ENCODE peak calls at places on chromosomes 16 and 17, in seven cellular contexts. N is WTC11, A is right lobe of liver, R is PC-3, J is thoracic aorta, T is endodermal cell, F is neural progenitor cell. P is an unnamed sample.

GRCh38 chr17:81994593-81995462 is 17.4 kb downstream of the ASPSCR1 start:
- DNase-seq in F (no peak), J (no peak), N (peak), T (no peak), A (no peak), R (no peak), P (no peak)

GRCh38 chr16:3963203-3963602 is 82.7 kb upstream of the CREBBP start:
- DNase-seq in J (no peak), R (no peak), A (no peak), N (no peak), F (no peak), T (peak), P (no peak)

GRCh38 chr16:1923299-1924034 is 5.3 kb upstream of the HS3ST6 start:
- DNase-seq in N (peak), T (peak), R (peak), J (no peak), F (peak), A (no peak), P (peak)

GRCh38 chr17:32732900-32733299 is 144.0 kb downstream of the MYO1D start:
- DNase-seq in N (no peak), F (no peak), A (no peak), T (no peak), J (no peak), R (no peak), P (no peak)

GRCh38 chr16:24800586-24800985 is 45.2 kb upstream of the SLC5A11 start:
- DNase-seq in N (no peak), A (no peak), T (peak), J (no peak), R (peak), F (no peak), P (no peak)

GRCh38 chr17:66420961-66421371 is 118.6 kb downstream of the PRKCA start:
- DNase-seq in F (no peak), R (peak), N (no peak), T (peak), J (no peak), A (no peak), P (no peak)

GRCh38 chr16:80006175-80006895 is 405.8 kb upstream of the MAF start:
- DNase-seq in R (no peak), A (no peak), J (no peak), T (no peak), N (no peak), F (no peak), P (no peak)

GRCh38 chr16:30602595-30603277 is 7.5 kb downstream of the ZNF689 start:
- DNase-seq in A (no peak), J (no peak), T (no peak), F (no peak), N (no peak), R (no peak), P (no peak)

GRCh38 chr17:32323784-32324590 is 18.0 kb downstream of the C17orf75 start:
- DNase-seq in A (peak), T (peak), N (no peak), J (no peak), R (peak), F (peak), P (no peak)

GRCh38 chr16:21646721-21647561 is 5.5 kb downstream of the IGSF6 start:
- DNase-seq in F (no peak), A (no peak), J (no peak), R (no peak), T (no peak), N (no peak), P (no peak)

GRCh38 chr17:71118039-71118438 is 948.7 kb downstream of the KCNJ2 start:
- DNase-seq in J (no peak), T (peak), F (peak), A (no peak), N (no peak), R (peak), P (no peak)

DNA sequence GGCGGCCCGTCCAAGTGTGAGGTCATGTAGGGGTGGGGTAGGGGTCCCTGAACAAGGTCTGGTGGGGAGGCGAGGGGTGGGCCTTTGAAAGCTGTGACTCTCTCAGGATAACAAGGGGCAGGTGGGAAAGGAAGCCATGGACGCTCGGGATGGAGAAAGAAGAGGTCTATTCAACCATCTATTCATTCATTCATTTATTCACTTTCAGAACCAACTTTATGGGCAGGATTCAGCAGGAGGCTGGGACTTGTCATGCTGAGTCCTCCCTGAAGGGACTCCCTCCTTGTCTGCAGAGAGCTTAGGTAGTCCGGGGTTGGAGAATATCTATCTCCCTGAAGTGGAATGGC is 8.6 kb upstream of the CD300A start:
- DNase-seq in A (no peak), F (no peak), T (no peak), J (no peak), N (no peak), R (no peak), P (no peak)
- TF ChIP-seq CTCF in A (no peak), F (no peak), T (no peak), J (peak), N (no peak), R (peak), P (peak)

GRCh38 chr17:60538726-60539125 is 12.7 kb upstream of the APPBP2 start:
- DNase-seq in N (no peak), T (peak), J (no peak), F (no peak), A (no peak), R (no peak), P (no peak)

GRCh38 chr17:60535382-60536279 is 9.6 kb upstream of the APPBP2 start:
- DNase-seq in F (no peak), R (no peak), N (no peak), J (no peak), A (no peak), T (peak), P (no peak)

GRCh38 chr17:60540460-60540859 is 14.4 kb upstream of the APPBP2 start:
- DNase-seq in T (peak), J (no peak), N (no peak), R (no peak), A (no peak), F (no peak), P (no peak)

GRCh38 chr17:60542066-60542465 is 16.0 kb upstream of the APPBP2 start:
- DNase-seq in A (no peak), F (no peak), N (no peak), J (no peak), R (peak), T (peak), P (no peak)

DNA sequence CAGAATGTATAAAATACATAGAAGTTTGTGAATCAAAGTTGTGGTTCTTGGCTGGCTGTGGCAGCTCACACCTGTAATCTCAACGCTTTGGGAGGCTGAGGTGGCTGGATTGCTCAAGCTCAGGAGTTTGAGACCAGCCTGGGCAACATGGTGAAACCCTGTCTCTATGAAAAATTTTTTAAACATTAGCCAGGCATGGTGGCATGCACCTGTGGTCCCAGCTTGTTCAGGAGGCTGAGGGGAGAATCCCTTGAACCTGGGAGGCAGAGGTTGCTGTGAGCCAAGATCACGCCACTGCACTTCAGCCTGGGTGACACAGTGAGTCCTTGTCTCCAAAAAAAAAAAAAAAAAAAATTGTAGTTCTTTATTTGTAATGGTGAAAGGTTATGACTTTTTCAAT is 13.8 kb upstream of the APPBP2 start:
- DNase-seq in J (no peak), T (peak), R (no peak), N (no peak), F (no peak), A (no peak), P (no peak)
- TF ChIP-seq CTCF in J (no peak), T (no peak), R (no peak), N (no peak), F (no peak), A (no peak), P (no peak)

GRCh38 chr17:61574542-61575351 is 16.3 kb downstream of the NACA2 start:
- DNase-seq in A (no peak), R (peak), J (no peak), F (peak), N (peak), T (peak), P (peak)
- TF ChIP-seq CTCF in A (peak), R (peak), J (no peak), F (peak), N (no peak), T (peak), P (peak)

GRCh38 chr16:52546291-52546941 is 527 bp downstream of the TOX3 start:
- DNase-seq in F (peak), N (peak), R (no peak), T (peak), J (no peak), A (peak), P (no peak)

GRCh38 chr16:52547001-52547833 is at the start of gene TOX3:
- DNase-seq in N (peak), A (peak), J (no peak), F (peak), T (peak), R (no peak), P (peak)

GRCh38 chr16:52548261-52549010 is 1.5 kb upstream of the TOX3 start:
- DNase-seq in T (peak), A (no peak), R (no peak), N (peak), F (peak), J (no peak), P (no peak)

GRCh38 chr16:52547834-52548215 is 882 bp upstream of the TOX3 start:
- DNase-seq in T (no peak), R (no peak), N (no peak), F (no peak), J (no peak), A (no peak), P (no peak)

GRCh38 chr16:52549011-52549692 is 2.2 kb upstream of the TOX3 start:
- DNase-seq in J (no peak), A (no peak), N (peak), T (peak), R (no peak), F (peak), P (no peak)
- TF ChIP-seq CTCF in J (no peak), A (no peak), N (no peak), T (peak), R (no peak), F (peak), P (peak)

DNA sequence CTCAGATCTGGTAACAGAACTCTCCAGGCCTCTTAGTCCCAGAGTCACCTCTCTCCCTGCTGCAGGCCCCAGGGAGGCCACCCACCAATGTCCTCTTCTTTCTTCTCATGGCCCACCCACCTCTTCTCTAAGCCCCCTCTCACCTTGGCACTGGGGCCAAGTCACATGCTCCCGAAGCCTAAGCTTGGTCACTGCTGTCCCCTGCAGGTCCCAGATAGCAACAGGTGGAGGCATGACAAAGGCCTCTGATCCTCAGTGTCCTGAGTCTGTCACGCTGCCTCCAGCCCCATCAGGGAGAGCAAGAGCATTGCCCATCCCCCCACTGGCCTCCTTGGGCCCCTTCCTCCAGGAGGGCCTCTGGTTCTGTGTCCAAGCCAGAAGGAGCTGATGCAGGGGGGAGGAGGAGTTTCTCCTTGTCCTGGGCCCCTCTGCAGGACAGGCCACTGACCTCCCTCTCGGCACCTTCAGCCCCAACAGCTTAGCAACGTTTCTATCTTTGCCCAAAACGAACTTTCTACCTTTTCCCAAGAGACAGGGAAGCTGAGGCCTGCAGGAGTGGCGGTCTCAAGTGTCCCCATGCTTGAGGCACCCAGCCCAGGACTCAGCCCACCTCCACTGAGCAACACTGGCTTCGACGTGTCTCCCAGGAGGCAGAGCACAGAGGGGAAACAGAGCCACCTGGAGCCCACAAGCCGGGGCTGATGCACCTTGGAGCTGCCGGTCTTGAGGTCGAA is 8.6 kb downstream of the P2RX1 start:
- DNase-seq in R (no peak), F (peak), J (no peak), T (peak), N (peak), A (no peak), P (no peak)
- TF ChIP-seq CTCF in R (peak), F (peak), J (no peak), T (peak), N (no peak), A (no peak), P (no peak)

DNA sequence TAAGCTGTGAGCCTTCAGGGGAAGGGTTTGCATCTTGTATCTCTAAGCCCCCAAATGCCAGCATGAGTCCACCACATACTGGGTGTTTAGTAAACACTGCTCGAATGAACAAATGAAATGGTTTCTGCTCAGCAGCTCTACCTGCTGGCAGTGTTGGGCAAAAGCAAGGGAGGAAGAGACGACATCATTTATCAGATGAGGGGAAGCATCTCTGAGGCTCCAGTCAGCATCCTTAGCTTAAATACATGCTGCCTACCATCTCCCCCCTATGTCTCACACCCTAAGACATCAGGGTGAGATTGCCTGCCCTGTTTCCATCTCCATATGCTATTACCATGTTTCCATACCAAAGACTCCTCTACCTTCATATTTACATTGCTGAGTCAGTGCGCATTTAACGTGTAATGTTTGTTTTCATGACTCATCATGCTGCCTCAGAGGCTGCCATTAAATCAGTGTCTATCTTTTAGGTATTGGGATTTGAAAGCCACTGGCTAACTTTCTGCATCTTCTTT is 379.8 kb downstream of the UTP18 start:
- DNase-seq in N (peak), A (no peak), R (peak), J (no peak), T (peak), F (peak), P (no peak)
- TF ChIP-seq CTCF in N (no peak), A (peak), R (peak), J (no peak), T (peak), F (peak), P (peak)